ENCODE peak calls at places on chromosomes 5 and 9, in ten cellular contexts. E, X, J, B, L, H, C, A, K and I are unnamed samples.

GRCh38 chr5:66850354-66851075 is 254.3 kb downstream of the MAST4 start:
- DNase-seq in E (peak; percentile 55), X (no peak), J (no peak), B (no peak), L (peak; percentile 64), H (no peak), C (no peak), A (no peak), K (no peak), I (no peak)

GRCh38 chr9:117549444-117549843 is 134.6 kb upstream of the ASTN2 start:
- DNase-seq in E (no peak), X (no peak), J (no peak), B (no peak), L (no peak), H (no peak), C (no peak), A (no peak), K (no peak), I (no peak)

GRCh38 chr5:73263001-73263710 is 90.2 kb downstream of the TMEM174 start:
- DNase-seq in E (no peak), X (no peak), J (no peak), B (no peak), L (no peak), H (no peak), C (no peak), A (no peak), K (no peak), I (peak; percentile 12)

GRCh38 chr5:52789378-52789777 is 1.7 kb downstream of the ITGA1 start:
- DNase-seq in E (no peak), X (no peak), J (no peak), B (no peak), L (no peak), H (no peak), C (no peak), A (no peak), K (no peak), I (no peak)

GRCh38 chr5:32531885-32532520 is 53.4 kb upstream of the SUB1 start:
- DNase-seq in E (no peak), X (peak; percentile 59), J (peak; percentile 60), B (no peak), L (peak; percentile 79), H (no peak), C (no peak), A (no peak), K (no peak), I (no peak)

GRCh38 chr9:122218070-122218884 is 10.5 kb downstream of the LHX6 start:
- DNase-seq in E (no peak), X (no peak), J (no peak), B (no peak), L (no peak), H (no peak), C (no peak), A (no peak), K (peak; percentile 24), I (no peak)

GRCh38 chr5:136235316-136235715 is 42.4 kb upstream of the SMIM32 start:
- DNase-seq in E (no peak), X (no peak), J (no peak), B (no peak), L (no peak), H (no peak), C (no peak), A (no peak), K (no peak), I (no peak)

GRCh38 chr5:56409331-56410190 is 176.4 kb upstream of the ANKRD55 start:
- DNase-seq in E (peak; percentile 24), X (no peak), J (peak; percentile 59), B (no peak), L (peak; percentile 55), H (no peak), C (no peak), A (no peak), K (no peak), I (no peak)

GRCh38 chr5:1400211-1400855 is 44.9 kb downstream of the SLC6A3 start:
- DNase-seq in E (no peak), X (no peak), J (no peak), B (no peak), L (no peak), H (no peak), C (no peak), A (peak; percentile 22), K (no peak), I (no peak)

GRCh38 chr9:121404906-121405305 is 34.9 kb upstream of the STOM start:
- DNase-seq in E (no peak), X (no peak), J (no peak), B (no peak), L (no peak), H (no peak), C (no peak), A (no peak), K (no peak), I (no peak)

GRCh38 chr5:68456756-68457217 is 241.2 kb downstream of the PIK3R1 start:
- DNase-seq in E (no peak), X (no peak), J (peak; percentile 59), B (no peak), L (peak; percentile 54), H (no peak), C (no peak), A (peak; percentile 36), K (no peak), I (no peak)

GRCh38 chr5:89449392-89450148 is 566.6 kb upstream of the MEF2C start:
- DNase-seq in E (no peak), X (no peak), J (no peak), B (no peak), L (no peak), H (no peak), C (no peak), A (no peak), K (no peak), I (no peak)

GRCh38 chr5:162052671-162053070 is 14.9 kb upstream of the GABRG2 start:
- DNase-seq in E (no peak), X (no peak), J (no peak), B (no peak), L (no peak), H (no peak), C (no peak), A (no peak), K (no peak), I (no peak)

GRCh38 chr5:120083851-120084615 is 380.1 kb upstream of the PRR16 start:
- DNase-seq in E (no peak), X (no peak), J (no peak), B (no peak), L (no peak), H (no peak), C (no peak), A (no peak), K (no peak), I (no peak)

GRCh38 chr5:95843733-95844223 is 21.3 kb upstream of the GLRX start:
- DNase-seq in E (no peak), X (no peak), J (no peak), B (no peak), L (peak; percentile 87), H (no peak), C (no peak), A (no peak), K (no peak), I (no peak)

GRCh38 chr5:179302499-179303185 is 42.6 kb downstream of the ADAMTS2 start:
- DNase-seq in E (no peak), X (no peak), J (no peak), B (no peak), L (no peak), H (no peak), C (no peak), A (no peak), K (no peak), I (no peak)

GRCh38 chr5:150496098-150496497 is 11.8 kb upstream of the NDST1 start:
- DNase-seq in E (no peak), X (no peak), J (no peak), B (no peak), L (no peak), H (no peak), C (no peak), A (no peak), K (no peak), I (no peak)

GRCh38 chr5:59136575-59136974 is 553.7 kb downstream of the RAB3C start:
- DNase-seq in E (no peak), X (no peak), J (no peak), B (no peak), L (no peak), H (no peak), C (no peak), A (no peak), K (no peak), I (no peak)

GRCh38 chr9:136058152-136058483 is 37.0 kb downstream of the NACC2 start:
- DNase-seq in E (no peak), X (no peak), J (no peak), B (no peak), L (no peak), H (no peak), C (no peak), A (no peak), K (peak; percentile 69), I (no peak)

GRCh38 chr9:109315889-109316640 is 4.8 kb downstream of the EPB41L4B start:
- DNase-seq in E (no peak), X (peak; percentile 93), J (peak; percentile 89), B (peak; percentile 92), L (no peak), H (peak; percentile 72), C (no peak), A (peak; percentile 85), K (no peak), I (no peak)

GRCh38 chr5:3531320-3531986 is 64.2 kb upstream of the IRX1 start:
- DNase-seq in E (no peak), X (no peak), J (no peak), B (no peak), L (no peak), H (no peak), C (no peak), A (no peak), K (no peak), I (peak; percentile 50)

GRCh38 chr9:137305788-137306545 is 3.9 kb upstream of the NRARP start:
- DNase-seq in E (no peak), X (no peak), J (no peak), B (no peak), L (no peak), H (no peak), C (no peak), A (peak; percentile 61), K (no peak), I (no peak)

GRCh38 chr5:169006206-169006605 is 294.7 kb downstream of the SLIT3 start:
- DNase-seq in E (no peak), X (no peak), J (no peak), B (no peak), L (no peak), H (no peak), C (no peak), A (no peak), K (no peak), I (no peak)

GRCh38 chr9:113511047-113511521 is 47.6 kb downstream of the RGS3 start:
- DNase-seq in E (no peak), X (peak; percentile 37), J (no peak), B (no peak), L (no peak), H (no peak), C (no peak), A (peak; percentile 66), K (no peak), I (no peak)

GRCh38 chr5:160082589-160082988 is 36.7 kb downstream of the PWWP2A start:
- DNase-seq in E (no peak), X (no peak), J (no peak), B (no peak), L (no peak), H (no peak), C (no peak), A (no peak), K (no peak), I (no peak)

GRCh38 chr5:74040811-74041491 is 415.0 kb downstream of the ARHGEF28 start:
- DNase-seq in E (no peak), X (no peak), J (no peak), B (no peak), L (no peak), H (no peak), C (no peak), A (no peak), K (no peak), I (no peak)

GRCh38 chr5:3220638-3221288 is 374.9 kb upstream of the IRX1 start:
- DNase-seq in E (no peak), X (no peak), J (no peak), B (no peak), L (no peak), H (no peak), C (no peak), A (no peak), K (no peak), I (no peak)

GRCh38 chr9:133168432-133168831 is 4.7 kb upstream of the GBGT1 start:
- DNase-seq in E (no peak), X (no peak), J (no peak), B (no peak), L (peak; percentile 30), H (no peak), C (no peak), A (no peak), K (no peak), I (no peak)